ENCODE peak calls at places on chromosomes 2 and 18, in eight cellular contexts. F, H, V, Q, P, Z, A and G are unnamed samples.

GRCh38 chr2:104976603-104977120 is 61.2 kb upstream of the MRPS9 start:
- DNase-seq in F (no peak), H (no peak), V (peak), Q (peak), P (no peak), Z (no peak), A (no peak), G (no peak)

GRCh38 chr18:38619129-38619528 is 1053.5 kb upstream of the CELF4 start:
- DNase-seq in F (no peak), H (no peak), V (no peak), Q (no peak), P (no peak), Z (no peak), A (no peak), G (no peak)

GRCh38 chr2:122960727-122961641 is 1064.1 kb upstream of the CNTNAP5 start:
- DNase-seq in F (no peak), H (peak), V (peak), Q (no peak), P (no peak), Z (no peak), A (no peak), G (no peak)

GRCh38 chr2:234249873-234250272 is 199.4 kb downstream of the SPP2 start:
- DNase-seq in F (no peak), H (no peak), V (peak), Q (no peak), P (no peak), Z (no peak), A (no peak), G (no peak)

GRCh38 chr2:109486711-109487130 is 127.0 kb downstream of the SEPTIN10 start:
- DNase-seq in F (no peak), H (no peak), V (no peak), Q (no peak), P (no peak), Z (no peak), A (no peak), G (no peak)

GRCh38 chr2:198383392-198383791 is 579.0 kb downstream of the PLCL1 start:
- DNase-seq in F (no peak), H (no peak), V (no peak), Q (no peak), P (no peak), Z (no peak), A (no peak), G (no peak)

GRCh38 chr2:73368781-73369180 is 16.9 kb upstream of the ALMS1 start:
- DNase-seq in F (no peak), H (no peak), V (no peak), Q (no peak), P (no peak), Z (no peak), A (no peak), G (no peak)

GRCh38 chr2:222142027-222142426 is 156.8 kb downstream of the PAX3 start:
- DNase-seq in F (no peak), H (no peak), V (no peak), Q (no peak), P (no peak), Z (no peak), A (no peak), G (no peak)

GRCh38 chr2:73979686-73980085 is 5.0 kb upstream of the TET3 start:
- DNase-seq in F (no peak), H (peak), V (peak), Q (no peak), P (no peak), Z (no peak), A (no peak), G (no peak)

GRCh38 chr2:9686061-9686460 is 55.3 kb upstream of the YWHAQ start:
- DNase-seq in F (no peak), H (no peak), V (no peak), Q (no peak), P (no peak), Z (no peak), A (no peak), G (no peak)

GRCh38 chr2:207133862-207134519 is 31.8 kb downstream of the KLF7 start:
- DNase-seq in F (peak), H (peak), V (peak), Q (no peak), P (no peak), Z (peak), A (no peak), G (no peak)
- TF ChIP-seq POLR2A in F (no peak), H (no peak), V (no peak), Q (no peak), P (no peak), Z (no peak), A (no peak), G (no peak)

DNA sequence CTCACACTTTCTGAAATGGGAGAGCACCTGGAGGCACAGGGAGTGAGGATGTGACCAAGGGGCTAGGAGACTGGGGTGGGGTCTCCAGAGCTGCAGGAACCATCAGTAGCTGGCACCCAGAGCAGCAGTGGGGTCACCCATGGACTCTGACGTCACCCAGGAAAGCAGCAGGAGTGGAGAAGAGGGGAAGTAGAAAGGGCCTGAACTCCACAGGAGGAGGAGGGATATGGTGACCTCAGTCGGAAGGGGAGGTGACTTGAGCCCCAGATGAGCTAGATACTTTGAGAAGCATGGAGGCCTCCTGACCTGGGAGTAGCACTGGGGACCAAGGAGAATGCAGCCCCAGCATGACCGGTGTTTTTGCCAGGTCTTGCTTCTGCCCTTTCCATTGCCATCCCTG is 8.8 kb downstream of the NMUR1 start:
- DNase-seq in F (no peak), H (no peak), V (no peak), Q (no peak), P (no peak), Z (no peak), A (no peak), G (no peak)
- H3K27ac ChIP-seq in F (no peak), H (no peak), V (no peak), Q (no peak), P (no peak), Z (no peak), A (no peak), G (no peak)

GRCh38 chr2:11343626-11344341 is 652 bp downstream of the ROCK2 start:
- DNase-seq in F (peak), H (peak), V (peak), Q (peak), P (no peak), Z (peak), A (no peak), G (no peak)

GRCh38 chr2:11343344-11343625 is 1.2 kb downstream of the ROCK2 start:
- DNase-seq in F (no peak), H (no peak), V (no peak), Q (no peak), P (no peak), Z (no peak), A (no peak), G (no peak)

GRCh38 chr2:11346129-11346528 is 1.7 kb upstream of the ROCK2 start:
- DNase-seq in F (no peak), H (no peak), V (no peak), Q (no peak), P (no peak), Z (no peak), A (no peak), G (no peak)

GRCh38 chr2:11344342-11344955 is at the start of gene ROCK2:
- DNase-seq in F (peak), H (peak), V (peak), Q (peak), P (peak), Z (peak), A (peak), G (no peak)

GRCh38 chr2:11344956-11345671 is 678 bp upstream of the ROCK2 start:
- DNase-seq in F (peak), H (peak), V (peak), Q (no peak), P (no peak), Z (peak), A (no peak), G (no peak)
- TF ChIP-seq POLR2A in F (no peak), H (no peak), V (no peak), Q (no peak), P (no peak), Z (no peak), A (peak), G (no peak)

DNA sequence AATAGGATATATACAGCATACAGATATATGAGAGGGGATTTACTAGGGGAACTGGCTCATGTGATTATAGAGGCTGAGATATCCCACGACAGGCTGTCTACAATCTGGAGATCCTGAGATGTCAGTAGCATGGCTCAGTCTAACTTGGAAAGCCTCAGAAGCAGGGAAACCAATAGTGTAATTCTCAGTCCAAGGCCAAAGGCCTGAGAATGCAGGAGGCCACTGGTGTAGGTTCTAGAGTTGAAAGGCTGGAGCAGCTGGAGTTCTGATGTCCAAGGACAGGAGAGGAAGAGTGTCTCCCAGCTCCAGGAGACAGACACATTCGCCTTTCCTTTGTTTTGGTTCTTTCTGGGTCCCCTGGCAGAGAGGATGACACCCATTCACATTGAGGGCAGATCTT is 20.1 kb upstream of the CCBE1 start:
- DNase-seq in F (no peak), H (no peak), V (no peak), Q (no peak), P (no peak), Z (no peak), A (no peak), G (no peak)
- H3K27ac ChIP-seq in F (no peak), H (no peak), V (peak), Q (no peak), P (no peak), Z (no peak), A (no peak), G (no peak)

GRCh38 chr2:239845968-239846367 is 179.2 kb downstream of the NDUFA10 start:
- DNase-seq in F (no peak), H (no peak), V (no peak), Q (no peak), P (no peak), Z (no peak), A (no peak), G (no peak)
- TF ChIP-seq POLR2A in F (no peak), H (no peak), V (no peak), Q (no peak), P (no peak), Z (no peak), A (no peak), G (no peak)